ENCODE peak calls at places on chromosome 13, in seven cellular contexts. T is thoracic aorta, H is AG10803, Z is IMR-90, M is ACHN, N is HFFc6, A is HEK293T. W is an unnamed sample.

GRCh38 chr13:52371736-52372247 is 34.2 kb downstream of the THSD1 start:
- DNase-seq in H (peak; percentile 48), Z (peak; percentile 63), M (peak; percentile 29), A (no peak), N (peak; percentile 28), T (no peak), W (no peak)

GRCh38 chr13:99124695-99125334 is 75.8 kb upstream of the UBAC2 start:
- DNase-seq in H (peak; percentile 54), N (peak; percentile 4), M (peak; percentile 64), T (no peak), Z (peak; percentile 45), A (no peak), W (no peak)

GRCh38 chr13:47232516-47232915 is 335.7 kb upstream of the HTR2A start:
- DNase-seq in N (no peak), A (no peak), M (no peak), H (no peak), T (no peak), Z (no peak), W (no peak)

GRCh38 chr13:50085063-50085462 is 69.8 kb downstream of the KCNRG start:
- DNase-seq in M (peak; percentile 49), H (no peak), Z (peak; percentile 47), A (peak; percentile 13), N (peak; percentile 51), T (no peak), W (no peak)

GRCh38 chr13:40031031-40031430 is 375.6 kb downstream of the COG6 start:
- DNase-seq in Z (peak; percentile 16), H (peak; percentile 47), A (no peak), T (no peak), N (peak; percentile 11), M (no peak), W (no peak)

GRCh38 chr13:39538826-39539555 is 64.0 kb downstream of the LHFPL6 start:
- DNase-seq in H (peak; percentile 56), A (no peak), Z (peak; percentile 81), N (peak; percentile 65), T (no peak), M (no peak), W (no peak)

GRCh38 chr13:46289260-46289955 is 77.7 kb downstream of the LRRC63 start:
- DNase-seq in A (no peak), T (no peak), N (no peak), Z (no peak), M (no peak), H (peak; percentile 46), W (no peak)

GRCh38 chr13:66860868-66861447 is 369.2 kb downstream of the PCDH9 start:
- DNase-seq in N (no peak), A (no peak), M (no peak), H (no peak), Z (no peak), T (no peak), W (no peak)

GRCh38 chr13:30569901-30570576 is 47.7 kb upstream of the USPL1 start:
- DNase-seq in T (peak; percentile 25), M (peak; percentile 88), H (peak; percentile 94), Z (peak; percentile 99), A (no peak), N (peak; percentile 94), W (no peak)

GRCh38 chr13:76745246-76746200 is 140.7 kb downstream of the KCTD12 start:
- DNase-seq in T (no peak), H (no peak), Z (no peak), N (no peak), M (no peak), A (no peak), W (no peak)

GRCh38 chr13:51920267-51920666 is 58.5 kb downstream of the CCDC70 start:
- DNase-seq in Z (no peak), A (no peak), H (no peak), M (no peak), N (no peak), T (no peak), W (no peak)

GRCh38 chr13:113991191-113991669 is 17.4 kb upstream of the C13orf46 start:
- DNase-seq in N (no peak), Z (no peak), A (no peak), T (no peak), H (no peak), M (no peak), W (no peak)

GRCh38 chr13:85386424-85386823 is 412.8 kb downstream of the SLITRK6 start:
- DNase-seq in M (peak; percentile 15), N (no peak), Z (no peak), A (no peak), T (no peak), H (no peak), W (no peak)

GRCh38 chr13:38348890-38349289 is 761 bp upstream of the UFM1 start:
- DNase-seq in A (peak; percentile 6), M (peak; percentile 55), Z (peak; percentile 40), T (no peak), H (peak; percentile 29), N (peak; percentile 27), W (no peak)

GRCh38 chr13:112510002-112510780 is 77.8 kb downstream of the TUBGCP3 start:
- DNase-seq in H (peak; percentile 78), A (peak; percentile 49), M (peak; percentile 84), T (no peak), Z (peak; percentile 71), N (peak; percentile 52), W (no peak)

GRCh38 chr13:32947886-32948285 is 68.3 kb upstream of the KL start:
- DNase-seq in A (no peak), N (no peak), Z (no peak), T (no peak), H (no peak), M (no peak), W (no peak)

GRCh38 chr13:82772802-82773201 is 1109.5 kb downstream of the SLITRK1 start:
- DNase-seq in H (peak; percentile 9), T (no peak), A (no peak), N (peak; percentile 46), M (no peak), Z (peak; percentile 47), W (no peak)

GRCh38 chr13:25927966-25928365 is 123.8 kb downstream of the SHISA2 start:
- DNase-seq in N (no peak), Z (no peak), A (no peak), M (no peak), T (no peak), H (no peak), W (no peak)

GRCh38 chr13:24459234-24459633 is 53.3 kb downstream of the PARP4 start:
- DNase-seq in N (peak; percentile 36), H (peak; percentile 78), M (no peak), A (no peak), Z (peak; percentile 90), T (no peak), W (no peak)

GRCh38 chr13:98289339-98289935 is 112.4 kb upstream of the RNF113B start:
- DNase-seq in N (no peak), H (no peak), M (no peak), T (no peak), A (no peak), Z (no peak), W (no peak)